ENCODE peak calls at places on chromosomes 7 and 10, in six cellular contexts. Y is NCI-H146; B is KBM-7; Q is HuH-7.5; R is stimulated activated CD4-positive, alpha-beta T cell treated with anti-CD3 and anti-CD28 coated beads, Interleukin-15, amount 100 ng/mL, for 1 hour; S is CD8-positive, alpha-beta memory T cell. A is an unnamed sample.

GRCh38 chr10:127855976-127856375 is 36.8 kb downstream of the CLRN3 start:
- DNase-seq in Y (no peak), B (no peak), Q (no peak), R (no peak), S (no peak), A (no peak)

GRCh38 chr10:59007307-59008025 is 169.0 kb upstream of the PHYHIPL start:
- DNase-seq in Y (no peak), B (no peak), Q (no peak), R (no peak), S (no peak), A (no peak)

GRCh38 chr10:24255907-24256306 is 47.0 kb downstream of the KIAA1217 start:
- DNase-seq in Y (no peak), B (no peak), Q (no peak), R (no peak), S (no peak), A (no peak)

GRCh38 chr10:43137971-43138756 is at the start of gene CSGALNACT2:
- DNase-seq in Y (peak; percentile 85), B (peak; percentile 80), Q (peak; percentile 77), R (peak; percentile 84), S (peak; percentile 89), A (peak; percentile 96)

GRCh38 chr7:123674399-123675091 is 18.9 kb downstream of the LMOD2 start:
- DNase-seq in Y (no peak), B (no peak), Q (no peak), R (no peak), S (no peak), A (no peak)

GRCh38 chr10:31148955-31149354 is 117.3 kb upstream of the ZNF438 start:
- DNase-seq in Y (no peak), B (no peak), Q (no peak), R (no peak), S (no peak), A (no peak)

GRCh38 chr7:70953388-70953787 is 178.6 kb upstream of the GALNT17 start:
- DNase-seq in Y (no peak), B (no peak), Q (no peak), R (no peak), S (no peak), A (no peak)

GRCh38 chr7:16755397-16755796 is 1.8 kb downstream of the TSPAN13 start:
- DNase-seq in Y (no peak), B (no peak), Q (no peak), R (no peak), S (no peak), A (no peak)

GRCh38 chr7:134823400-134823799 is 44.0 kb downstream of the CALD1 start:
- DNase-seq in Y (no peak), B (no peak), Q (no peak), R (no peak), S (no peak), A (no peak)

GRCh38 chr10:44357141-44357540 is 27.8 kb downstream of the CXCL12 start:
- DNase-seq in Y (no peak), B (no peak), Q (no peak), R (no peak), S (no peak), A (no peak)

GRCh38 chr7:116952640-116953371 is 495 bp upstream of the ST7 start:
- DNase-seq in Y (peak; percentile 82), B (peak; percentile 49), Q (peak; percentile 45), R (no peak), S (no peak), A (no peak)

GRCh38 chr10:74234569-74234968 is 83.5 kb downstream of the ADK start:
- DNase-seq in Y (no peak), B (peak; percentile 11), Q (no peak), R (no peak), S (peak; percentile 17), A (peak; percentile 28)

GRCh38 chr10:129678186-129678585 is 211.1 kb downstream of the MGMT start:
- DNase-seq in Y (no peak), B (no peak), Q (no peak), R (no peak), S (no peak), A (no peak)

GRCh38 chr7:80014507-80014906 is 120.1 kb upstream of the GNAI1 start:
- DNase-seq in Y (no peak), B (no peak), Q (no peak), R (no peak), S (no peak), A (no peak)

GRCh38 chr7:5630670-5631069 is 150.8 kb downstream of the RNF216 start:
- DNase-seq in Y (no peak), B (no peak), Q (no peak), R (peak; percentile 16), S (peak; percentile 48), A (no peak)

GRCh38 chr7:149181136-149181790 is 14.1 kb upstream of the ZNF282 start:
- DNase-seq in Y (no peak), B (no peak), Q (no peak), R (no peak), S (no peak), A (no peak)

GRCh38 chr10:104089621-104090020 is 3.9 kb upstream of the COL17A1 start:
- DNase-seq in Y (no peak), B (no peak), Q (no peak), R (no peak), S (no peak), A (no peak)

GRCh38 chr10:69379800-69380199 is 36.9 kb downstream of the TACR2 start:
- DNase-seq in Y (no peak), B (no peak), Q (no peak), R (no peak), S (no peak), A (no peak)

GRCh38 chr10:75335983-75336382 is 65.6 kb downstream of the ZNF503 start:
- DNase-seq in Y (no peak), B (no peak), Q (no peak), R (no peak), S (no peak), A (no peak)

GRCh38 chr10:52423369-52423768 is 109.3 kb downstream of the DKK1 start:
- DNase-seq in Y (no peak), B (no peak), Q (no peak), R (no peak), S (no peak), A (no peak)

GRCh38 chr7:16734148-16734726 is 19.3 kb upstream of the TSPAN13 start:
- DNase-seq in Y (no peak), B (no peak), Q (no peak), R (no peak), S (no peak), A (no peak)

GRCh38 chr10:21265622-21266021 is 259.9 kb downstream of the SKIDA1 start:
- DNase-seq in Y (no peak), B (no peak), Q (no peak), R (no peak), S (no peak), A (no peak)

GRCh38 chr10:79178614-79179403 is 110.0 kb downstream of the ZMIZ1 start:
- DNase-seq in Y (no peak), B (peak; percentile 99), Q (no peak), R (no peak), S (no peak), A (no peak)

GRCh38 chr10:14658331-14659122 is 116.2 kb downstream of the FAM107B start:
- DNase-seq in Y (no peak), B (no peak), Q (no peak), R (no peak), S (no peak), A (no peak)

GRCh38 chr10:80357000-80357803 is 621 bp downstream of the DYDC2 start:
- DNase-seq in Y (peak; percentile 64), B (no peak), Q (no peak), R (no peak), S (no peak), A (no peak)

GRCh38 chr7:55325371-55325792 is 39.8 kb upstream of the LANCL2 start:
- DNase-seq in Y (no peak), B (no peak), Q (no peak), R (no peak), S (no peak), A (peak; percentile 48)

GRCh38 chr10:110617455-110618162 is 26.5 kb upstream of the RBM20 start:
- DNase-seq in Y (peak; percentile 93), B (no peak), Q (no peak), R (no peak), S (no peak), A (no peak)

GRCh38 chr10:43196131-43196980 is 58.1 kb downstream of the CSGALNACT2 start:
- DNase-seq in Y (no peak), B (no peak), Q (peak; percentile 4), R (no peak), S (no peak), A (no peak)

GRCh38 chr10:130820880-130821482 is 490.5 kb downstream of the TCERG1L start:
- DNase-seq in Y (no peak), B (no peak), Q (no peak), R (no peak), S (no peak), A (no peak)

GRCh38 chr7:15341811-15342210 is 220.0 kb downstream of the AGMO start:
- DNase-seq in Y (no peak), B (no peak), Q (no peak), R (no peak), S (no peak), A (no peak)

GRCh38 chr7:159057647-159058046 is 87.0 kb downstream of the VIPR2 start:
- DNase-seq in Y (no peak), B (no peak), Q (no peak), R (no peak), S (no peak), A (no peak)

GRCh38 chr7:39908141-39908540 is 41.9 kb upstream of the CDK13 start:
- DNase-seq in Y (no peak), B (no peak), Q (no peak), R (no peak), S (no peak), A (no peak)

GRCh38 chr7:129210256-129210988 is 14.4 kb upstream of the AHCYL2 start:
- DNase-seq in Y (peak; percentile 52), B (peak; percentile 53), Q (peak; percentile 83), R (peak; percentile 50), S (peak; percentile 35), A (peak; percentile 46)

GRCh38 chr7:111992601-111993000 is 213.6 kb downstream of the DOCK4 start:
- DNase-seq in Y (no peak), B (no peak), Q (no peak), R (no peak), S (no peak), A (no peak)

GRCh38 chr10:103481974-103482531 is 3.0 kb upstream of the CALHM3 start:
- DNase-seq in Y (peak; percentile 70), B (peak; percentile 92), Q (peak; percentile 83), R (no peak), S (peak; percentile 59), A (peak; percentile 42)

GRCh38 chr7:100546868-100547800 is 8.1 kb downstream of the AGFG2 start:
- DNase-seq in Y (peak; percentile 55), B (no peak), Q (no peak), R (no peak), S (no peak), A (no peak)

GRCh38 chr10:99279626-99280111 is 44.0 kb upstream of the HPSE2 start:
- DNase-seq in Y (no peak), B (no peak), Q (no peak), R (no peak), S (no peak), A (peak; percentile 89)

GRCh38 chr7:2247141-2247985 is 5.3 kb downstream of the NUDT1 start:
- DNase-seq in Y (no peak), B (peak; percentile 29), Q (peak; percentile 89), R (peak; percentile 11), S (no peak), A (no peak)

GRCh38 chr7:158094671-158095256 is 492.9 kb downstream of the PTPRN2 start:
- DNase-seq in Y (no peak), B (no peak), Q (no peak), R (no peak), S (no peak), A (no peak)

GRCh38 chr7:17939670-17940301 is 508 bp downstream of the SNX13 start:
- DNase-seq in Y (peak; percentile 69), B (no peak), Q (peak; percentile 27), R (peak; percentile 18), S (no peak), A (peak; percentile 51)

A was measured in T47D.